ENCODE peak calls at places on chromosome 15, in four cellular contexts. J is upper lobe of right lung, K is cardiac fibroblast, O is adrenal gland. S is an unnamed sample.

GRCh38 chr15:62485170-62485720 is 320.2 kb upstream of the C2CD4B start:
- DNase-seq in J (no peak), K (no peak), O (no peak), S (no peak)

GRCh38 chr15:85778107-85778776 is 16.5 kb downstream of the KLHL25 start:
- DNase-seq in J (no peak), K (no peak), O (no peak), S (no peak)

GRCh38 chr15:66098019-66098363 is 155.6 kb downstream of the MEGF11 start:
- DNase-seq in J (peak), K (no peak), O (no peak), S (no peak)

GRCh38 chr15:40590635-40591105 is 3.4 kb upstream of the KNL1 start:
- DNase-seq in J (no peak), K (peak), O (no peak), S (no peak)

GRCh38 chr15:20340931-20341661 is 200.5 kb downstream of the GOLGA6L6 start:
- DNase-seq in J (peak), K (no peak), O (peak), S (peak)

GRCh38 chr15:33735637-33736247 is 232.6 kb upstream of the CHRM5 start:
- DNase-seq in J (no peak), K (peak), O (peak), S (peak)

GRCh38 chr15:72515591-72516389 is 41.7 kb downstream of the ARIH1 start:
- DNase-seq in J (no peak), K (peak), O (no peak), S (no peak)

GRCh38 chr15:67059127-67059553 is 6.3 kb upstream of the SMAD3 start:
- DNase-seq in J (no peak), K (no peak), O (peak), S (no peak)

GRCh38 chr15:100464256-100464655 is 64.5 kb downstream of the CERS3 start:
- DNase-seq in J (no peak), K (no peak), O (no peak), S (no peak)

GRCh38 chr15:85973584-85974347 is 105.9 kb upstream of the AGBL1 start:
- DNase-seq in J (no peak), K (no peak), O (peak), S (no peak)

GRCh38 chr15:69217381-69217780 is 56.9 kb downstream of the GLCE start:
- DNase-seq in J (no peak), K (no peak), O (no peak), S (no peak)

GRCh38 chr15:73345658-73346057 is 23.1 kb downstream of the HCN4 start:
- DNase-seq in J (no peak), K (no peak), O (no peak), S (no peak)

GRCh38 chr15:72155021-72155621 is 36.9 kb downstream of the SENP8 start:
- DNase-seq in J (peak), K (no peak), O (peak), S (no peak)

GRCh38 chr15:60840703-60841411 is 361.9 kb upstream of the ICE2 start:
- DNase-seq in J (no peak), K (no peak), O (no peak), S (no peak)

GRCh38 chr15:74176262-74177208 is 3.0 kb downstream of the ISLR start:
- DNase-seq in J (peak), K (no peak), O (peak), S (no peak)

GRCh38 chr15:89496155-89497098 is at the start of gene RHCG:
- DNase-seq in J (no peak), K (peak), O (no peak), S (peak)

GRCh38 chr15:92226020-92226612 is 167.6 kb upstream of the ST8SIA2 start:
- DNase-seq in J (no peak), K (peak), O (peak), S (no peak)

GRCh38 chr15:60678632-60679031 is 199.7 kb upstream of the ICE2 start:
- DNase-seq in J (no peak), K (no peak), O (no peak), S (no peak)

GRCh38 chr15:75836953-75837321 is 6.3 kb upstream of the UBE2Q2 start:
- DNase-seq in J (no peak), K (peak), O (no peak), S (peak)

GRCh38 chr15:46543626-46544025 is 908.8 kb downstream of the SQOR start:
- DNase-seq in J (no peak), K (no peak), O (no peak), S (no peak)

GRCh38 chr15:63860161-63860954 is 26.6 kb upstream of the HERC1 start:
- DNase-seq in J (no peak), K (no peak), O (no peak), S (no peak)

GRCh38 chr15:98799461-98799971 is 151.2 kb downstream of the IGF1R start:
- DNase-seq in J (no peak), K (no peak), O (no peak), S (no peak)

GRCh38 chr15:51089699-51090098 is 5.0 kb downstream of the TNFAIP8L3 start:
- DNase-seq in J (no peak), K (peak), O (no peak), S (no peak)

GRCh38 chr15:77841376-77841775 is 208.7 kb upstream of the LINGO1 start:
- DNase-seq in J (peak), K (no peak), O (no peak), S (no peak)

GRCh38 chr15:75869446-75869845 is 26.2 kb downstream of the UBE2Q2 start:
- DNase-seq in J (no peak), K (no peak), O (no peak), S (no peak)

GRCh38 chr15:35533130-35534110 is 12.5 kb downstream of the DPH6 start:
- DNase-seq in J (no peak), K (peak), O (no peak), S (no peak)

GRCh38 chr15:100918690-100919480 is at the start of gene LRRK1:
- DNase-seq in J (peak), K (peak), O (no peak), S (peak)

GRCh38 chr15:86347245-86347644 is 267.6 kb downstream of the AGBL1 start:
- DNase-seq in J (no peak), K (no peak), O (no peak), S (no peak)

GRCh38 chr15:75834011-75834410 is 9.2 kb upstream of the UBE2Q2 start:
- DNase-seq in J (no peak), K (no peak), O (no peak), S (no peak)

GRCh38 chr15:25497934-25498333 is 59.1 kb upstream of the UBE3A start:
- DNase-seq in J (no peak), K (no peak), O (no peak), S (no peak)

GRCh38 chr15:49606594-49606993 is 14.0 kb downstream of the FAM227B start:
- DNase-seq in J (no peak), K (no peak), O (no peak), S (no peak)
- TF ChIP-seq CTCF in J (no peak), K (peak), O (no peak), S (no peak)

GRCh38 chr15:29821416-29822099 is 710 bp downstream of the TJP1 start:
- DNase-seq in J (peak), K (peak), O (peak), S (peak)
- TF ChIP-seq CTCF in J (no peak), K (peak), O (no peak), S (no peak)

GRCh38 chr15:57611119-57611518 is 19.4 kb downstream of the MYZAP start:
- DNase-seq in J (no peak), K (no peak), O (no peak), S (no peak)

GRCh38 chr15:57610130-57610529 is 18.4 kb downstream of the MYZAP start:
- DNase-seq in J (no peak), K (peak), O (peak), S (no peak)

GRCh38 chr15:57607570-57608000 is 15.9 kb downstream of the MYZAP start:
- DNase-seq in J (peak), K (peak), O (peak), S (no peak)

GRCh38 chr15:57606816-57607215 is 15.1 kb downstream of the MYZAP start:
- DNase-seq in J (no peak), K (no peak), O (no peak), S (no peak)

DNA sequence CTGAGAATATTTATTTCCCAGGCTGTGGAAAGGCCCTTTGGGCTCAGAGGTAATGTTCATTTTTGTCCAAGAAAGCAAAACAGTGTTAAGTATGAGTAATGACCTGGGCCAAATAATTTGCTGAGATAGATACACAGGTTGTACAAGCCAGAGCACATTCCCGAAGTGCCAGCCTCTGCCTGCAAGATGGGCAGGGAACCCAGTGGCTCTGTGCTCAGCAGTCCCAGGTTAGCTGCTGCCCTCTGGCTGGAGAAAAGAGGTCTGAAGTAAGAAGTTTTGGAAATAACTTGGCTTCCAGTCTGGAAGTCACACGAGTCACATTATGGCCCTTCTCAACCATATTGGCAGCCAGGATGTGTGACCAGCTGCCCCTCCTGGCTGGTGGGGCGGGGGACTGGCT is 20.2 kb downstream of the MYZAP start:
- DNase-seq in J (no peak), K (peak), O (peak), S (no peak)
- TF ChIP-seq CTCF in J (peak), K (peak), O (peak), S (no peak)

GRCh38 chr15:55197362-55197705 is 593 bp upstream of the RSL24D1 start:
- DNase-seq in J (no peak), K (no peak), O (no peak), S (no peak)

GRCh38 chr15:55196011-55196410 is 730 bp downstream of the RSL24D1 start:
- DNase-seq in J (no peak), K (peak), O (no peak), S (no peak)

GRCh38 chr15:55198706-55199105 is 2.0 kb upstream of the RSL24D1 start:
- DNase-seq in J (no peak), K (no peak), O (no peak), S (no peak)

GRCh38 chr15:55197719-55198118 is 978 bp upstream of the RSL24D1 start:
- DNase-seq in J (no peak), K (no peak), O (no peak), S (no peak)

DNA sequence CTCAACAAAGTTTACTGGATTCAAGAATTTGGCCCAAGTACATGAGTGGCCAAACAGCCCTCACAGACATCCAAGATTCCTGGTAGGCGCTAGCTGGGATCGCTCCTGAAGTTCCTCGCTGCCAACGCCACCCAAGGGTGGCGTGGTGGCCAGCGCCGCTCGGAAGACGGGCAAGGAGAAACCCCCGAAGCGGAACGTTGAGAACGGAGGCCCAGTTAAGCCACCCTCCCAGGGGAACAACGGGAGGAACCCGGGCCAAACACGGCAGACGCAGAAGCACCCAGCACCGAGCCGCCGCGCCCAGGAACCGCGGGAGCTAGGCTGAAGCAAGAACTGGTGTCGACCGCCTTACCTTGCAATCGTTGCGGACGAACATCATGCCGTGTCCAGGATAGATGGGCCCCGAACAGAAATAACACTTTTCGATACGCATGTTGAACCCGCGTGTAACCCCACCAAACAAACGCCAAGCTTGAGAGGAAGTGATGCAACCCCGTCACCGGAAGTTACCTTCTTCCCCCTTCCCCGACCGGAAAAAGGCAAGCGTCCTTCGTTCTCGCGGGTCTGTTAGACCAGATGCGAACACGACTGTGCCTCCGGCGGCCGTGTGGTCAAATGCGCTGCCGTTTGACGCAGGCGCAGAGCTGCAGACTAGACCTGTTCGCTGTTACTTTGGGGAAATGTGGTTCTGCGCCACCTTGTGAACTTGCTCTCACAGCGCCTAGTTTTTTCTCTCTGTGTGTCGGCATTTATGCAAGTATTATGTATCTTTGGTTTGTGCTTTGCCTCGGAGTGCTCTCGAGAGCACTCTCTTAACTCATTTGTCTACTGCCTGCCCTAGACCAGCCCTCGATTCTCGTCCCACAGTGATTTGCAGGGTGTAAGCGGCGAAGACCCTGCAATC is at the start of gene RSL24D1:
- DNase-seq in J (peak), K (peak), O (peak), S (peak)
- TF ChIP-seq CTCF in J (peak), K (peak), O (peak), S (peak)

GRCh38 chr15:38453971-38454686 is at the start of gene FAM98B:
- DNase-seq in J (peak), K (peak), O (peak), S (peak)
- TF ChIP-seq CTCF in J (no peak), K (no peak), O (no peak), S (no peak)

DNA sequence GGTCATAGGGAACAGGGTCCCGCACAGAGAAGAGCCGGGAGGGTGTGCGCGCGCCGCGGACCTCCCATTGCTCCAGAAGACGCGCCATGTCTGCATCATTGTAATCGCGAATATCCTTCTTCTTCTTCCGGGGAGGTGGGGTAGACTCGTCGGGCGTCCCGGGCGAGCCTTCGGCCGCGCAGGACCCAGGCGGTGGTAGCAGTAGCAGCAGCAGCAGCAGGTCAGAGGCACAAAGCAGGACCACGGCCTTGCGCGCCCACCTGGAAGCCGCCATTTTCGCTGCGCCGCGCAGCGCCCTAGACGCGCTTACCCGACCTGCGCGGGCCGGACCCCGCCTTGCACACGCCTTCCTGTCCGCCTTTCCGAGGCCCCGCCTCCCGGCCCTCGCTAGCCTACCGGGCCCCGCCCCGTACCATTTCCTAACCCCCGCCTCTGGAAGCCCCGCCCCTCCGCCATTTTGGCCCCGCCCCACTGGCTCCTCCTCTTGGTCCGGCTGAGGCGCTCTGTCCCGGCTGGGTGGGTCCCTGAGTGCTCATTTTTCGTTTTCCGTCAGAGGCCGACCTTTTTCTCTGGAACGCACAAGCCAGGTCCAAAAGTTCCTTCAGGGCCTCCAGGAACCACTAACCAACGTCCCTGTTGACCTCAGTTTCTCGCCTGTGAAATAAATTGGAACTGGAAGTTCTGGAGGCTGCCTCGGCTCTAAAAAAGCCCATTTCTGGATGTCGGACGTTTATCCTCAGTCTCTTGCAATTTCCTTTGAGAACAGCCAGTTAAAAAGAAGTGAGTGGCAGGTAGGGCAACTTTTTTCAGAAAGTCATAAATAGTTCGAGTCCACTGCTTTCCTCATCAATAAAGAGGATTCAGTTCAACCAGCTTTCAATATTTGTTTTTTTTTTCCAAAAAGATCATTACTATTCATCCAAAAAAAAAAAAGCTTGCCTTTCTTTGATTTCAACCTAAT is at the start of gene MESD:
- DNase-seq in J (peak), K (peak), O (peak), S (peak)
- TF ChIP-seq CTCF in J (no peak), K (no peak), O (no peak), S (no peak)

GRCh38 chr15:44813231-44813630 is 76.9 kb downstream of the TRIM69 start:
- DNase-seq in J (no peak), K (no peak), O (no peak), S (no peak)

GRCh38 chr15:44808557-44808956 is 72.2 kb downstream of the TRIM69 start:
- DNase-seq in J (no peak), K (no peak), O (no peak), S (no peak)

GRCh38 chr15:44811347-44811746 is 75.0 kb downstream of the TRIM69 start:
- DNase-seq in J (no peak), K (no peak), O (no peak), S (no peak)

GRCh38 chr15:44810237-44810636 is 73.9 kb downstream of the TRIM69 start:
- DNase-seq in J (no peak), K (no peak), O (no peak), S (no peak)

DNA sequence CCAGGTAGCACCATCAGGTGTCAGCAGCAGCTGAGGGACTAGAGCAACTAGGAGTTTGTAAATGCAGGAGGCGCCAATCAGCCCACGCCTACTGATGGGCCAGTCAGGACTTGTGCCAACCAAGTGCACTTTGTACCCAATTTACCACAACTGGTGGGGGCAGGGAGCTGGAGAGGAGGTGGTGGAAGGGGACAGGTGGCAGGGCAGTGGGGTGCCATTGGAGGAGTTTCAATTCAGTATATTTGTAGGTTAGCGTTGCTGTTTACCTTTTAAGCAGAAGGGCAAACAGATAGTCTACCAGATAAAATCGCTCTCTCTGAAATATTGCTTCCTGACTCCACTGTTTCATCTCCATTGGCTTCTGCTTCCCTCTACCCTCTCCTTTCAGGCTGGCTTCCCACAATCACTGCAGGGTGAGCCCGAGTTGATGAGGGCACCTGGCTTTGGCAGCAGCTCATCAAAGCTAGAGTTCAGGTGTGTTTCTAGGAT is 75.7 kb downstream of the TRIM69 start:
- DNase-seq in J (no peak), K (no peak), O (no peak), S (no peak)
- TF ChIP-seq CTCF in J (no peak), K (no peak), O (no peak), S (no peak)

GRCh38 chr15:28091313-28091712 is 7.8 kb downstream of the OCA2 start:
- DNase-seq in J (no peak), K (no peak), O (no peak), S (no peak)
- TF ChIP-seq CTCF in J (no peak), K (no peak), O (no peak), S (no peak)

GRCh38 chr15:81161851-81162250 is 27.8 kb downstream of the CFAP161 start:
- DNase-seq in J (no peak), K (no peak), O (no peak), S (no peak)

GRCh38 chr15:81166949-81167816 is 29.5 kb upstream of the IL16 start:
- DNase-seq in J (no peak), K (peak), O (no peak), S (no peak)

GRCh38 chr15:81161215-81161673 is 27.2 kb downstream of the CFAP161 start:
- DNase-seq in J (no peak), K (no peak), O (no peak), S (peak)

GRCh38 chr15:81165565-81165964 is 31.1 kb upstream of the IL16 start:
- DNase-seq in J (no peak), K (no peak), O (no peak), S (no peak)

DNA sequence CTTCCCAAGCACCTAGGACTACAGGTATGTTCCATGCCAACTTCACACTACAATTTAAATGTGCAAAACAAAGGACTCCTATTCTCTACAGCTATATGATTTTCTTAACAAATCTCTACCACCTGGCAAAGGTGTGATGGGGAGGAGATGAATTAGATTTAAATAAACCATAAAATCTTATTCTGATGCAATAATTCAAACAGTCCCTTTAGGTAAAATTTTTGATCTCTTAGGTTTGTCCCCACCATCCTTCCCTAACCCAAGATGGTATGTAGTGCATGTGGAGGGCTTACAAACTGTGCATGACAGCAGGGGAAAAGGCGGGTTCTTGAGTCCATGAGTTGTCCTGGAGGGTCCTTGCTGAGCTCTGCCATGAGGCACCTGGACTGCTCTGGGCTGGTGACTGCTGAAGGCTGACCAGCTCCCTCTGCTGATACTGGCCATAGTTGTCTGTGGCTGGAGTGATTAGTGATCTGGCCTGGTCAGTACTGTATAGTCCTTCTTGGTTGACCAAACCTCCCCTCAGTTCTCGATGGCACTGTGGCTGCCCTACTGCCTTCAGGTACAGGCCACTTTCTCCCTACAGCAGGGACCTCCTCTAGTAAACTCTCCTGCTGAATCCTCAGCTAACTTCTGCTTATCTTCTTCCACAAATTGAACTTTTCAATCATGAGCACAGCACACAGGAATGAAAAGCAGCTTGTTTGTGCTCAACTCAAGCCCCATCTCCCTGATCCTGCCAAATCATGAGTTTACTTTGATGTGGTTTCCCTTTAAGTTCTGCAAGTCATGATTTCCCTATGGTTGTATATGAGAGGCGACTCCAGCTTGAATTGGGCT is 30.1 kb downstream of the CFAP161 start:
- DNase-seq in J (no peak), K (peak), O (no peak), S (peak)
- TF ChIP-seq CTCF in J (no peak), K (peak), O (no peak), S (no peak)